ENCODE peak calls at places on chromosomes 7 and 10, in six cellular contexts. P is left lung, V is GM12878, G is GM12865, Q is uterus, W is transverse colon. Z is an unnamed sample.

GRCh38 chr10:59580257-59580863 is 129.3 kb downstream of the SLC16A9 start:
- DNase-seq in V (no peak), W (no peak), Q (no peak), G (peak), P (no peak), Z (no peak)

GRCh38 chr10:119509909-119510451 is 32.5 kb downstream of the RGS10 start:
- DNase-seq in Q (peak), W (peak), G (no peak), P (no peak), V (no peak), Z (no peak)

GRCh38 chr10:78974409-78975317 is 94.1 kb upstream of the ZMIZ1 start:
- DNase-seq in G (peak), Q (peak), P (no peak), V (no peak), W (peak), Z (peak)

GRCh38 chr10:92598321-92598720 is 5.4 kb downstream of the KIF11 start:
- DNase-seq in W (no peak), G (no peak), P (no peak), Q (no peak), V (no peak), Z (no peak)

GRCh38 chr10:84493951-84494848 is 165.8 kb downstream of the CCSER2 start:
- DNase-seq in Q (no peak), P (no peak), W (no peak), G (no peak), V (no peak), Z (peak)

GRCh38 chr7:155694846-155695245 is 50.4 kb downstream of the RBM33 start:
- DNase-seq in V (no peak), Q (no peak), G (no peak), P (no peak), W (no peak), Z (no peak)

GRCh38 chr7:84258628-84259027 is 64.0 kb upstream of the SEMA3A start:
- DNase-seq in W (no peak), G (no peak), Q (no peak), V (no peak), P (no peak), Z (no peak)

GRCh38 chr10:110081914-110082313 is 74.1 kb downstream of the ADD3 start:
- DNase-seq in W (no peak), P (no peak), V (no peak), Q (no peak), G (no peak), Z (no peak)

GRCh38 chr10:123488436-123488835 is 177.7 kb upstream of the GPR26 start:
- DNase-seq in V (no peak), G (no peak), W (no peak), Q (no peak), P (no peak), Z (no peak)

GRCh38 chr7:69756235-69756634 is 158.0 kb downstream of the AUTS2 start:
- DNase-seq in G (no peak), Q (no peak), W (no peak), P (no peak), V (no peak), Z (no peak)

GRCh38 chr7:71457881-71458590 is 326.1 kb downstream of the GALNT17 start:
- DNase-seq in P (no peak), G (no peak), Q (no peak), V (no peak), W (no peak), Z (no peak)

GRCh38 chr7:11261470-11261869 is 287.8 kb downstream of the PHF14 start:
- DNase-seq in W (no peak), V (no peak), G (no peak), Q (no peak), P (no peak), Z (peak)

GRCh38 chr7:33979807-33980355 is 74.5 kb downstream of the BMPER start:
- DNase-seq in Q (no peak), G (no peak), V (no peak), W (no peak), P (no peak), Z (no peak)

GRCh38 chr10:129193148-129193547 is 273.9 kb upstream of the MGMT start:
- DNase-seq in W (no peak), V (no peak), G (no peak), P (no peak), Q (no peak), Z (no peak)

GRCh38 chr7:100673942-100674431 is 447 bp downstream of the GNB2 start:
- DNase-seq in W (peak), P (peak), V (no peak), G (peak), Q (peak), Z (peak)

GRCh38 chr10:43259981-43260761 is 6.7 kb downstream of the RASGEF1A start:
- DNase-seq in Q (no peak), W (no peak), P (peak), G (peak), V (no peak), Z (no peak)

GRCh38 chr10:132057191-132057681 is 8.5 kb upstream of the JAKMIP3 start:
- DNase-seq in W (no peak), G (no peak), V (no peak), Q (no peak), P (peak), Z (no peak)

GRCh38 chr7:127566242-127566641 is 19.2 kb downstream of the GCC1 start:
- DNase-seq in G (no peak), V (no peak), P (no peak), Q (no peak), W (no peak), Z (no peak)

GRCh38 chr10:124916585-124917167 is 25.2 kb upstream of the ZRANB1 start:
- DNase-seq in V (peak), W (peak), G (peak), Q (peak), P (peak), Z (peak)

GRCh38 chr10:119383174-119383856 is 159.2 kb downstream of the RGS10 start:
- DNase-seq in V (no peak), Q (no peak), P (no peak), G (no peak), W (no peak), Z (no peak)

GRCh38 chr7:155467846-155468821 is 10.2 kb downstream of the EN2 start:
- DNase-seq in W (no peak), P (peak), Q (no peak), G (no peak), V (no peak), Z (no peak)

GRCh38 chr10:88218362-88218761 is 354.9 kb downstream of the PTEN start:
- DNase-seq in V (no peak), G (no peak), P (no peak), W (no peak), Q (no peak), Z (no peak)

GRCh38 chr7:71835056-71835455 is 577.1 kb downstream of the CALN1 start:
- DNase-seq in G (no peak), Q (no peak), W (no peak), P (no peak), V (no peak), Z (no peak)

GRCh38 chr7:32500922-32501341 is 5.6 kb downstream of the AVL9 start:
- DNase-seq in V (no peak), G (peak), W (no peak), P (no peak), Q (no peak), Z (no peak)

GRCh38 chr7:127904706-127905056 is 126.6 kb downstream of the LRRC4 start:
- DNase-seq in W (no peak), V (no peak), Q (no peak), G (no peak), P (no peak), Z (no peak)

GRCh38 chr10:30704016-30704600 is 74.6 kb upstream of the LYZL2 start:
- DNase-seq in G (no peak), P (no peak), V (no peak), Q (no peak), W (no peak), Z (no peak)

GRCh38 chr7:47580811-47581331 is 1.0 kb downstream of the TNS3 start:
- DNase-seq in G (no peak), Q (no peak), W (no peak), V (no peak), P (peak), Z (peak)

GRCh38 chr7:330554-331230 is 40.7 kb downstream of the FOXL3 start:
- DNase-seq in V (no peak), G (no peak), Q (no peak), P (peak), W (no peak), Z (no peak)

GRCh38 chr7:120550494-120551048 is 277.6 kb downstream of the KCND2 start:
- DNase-seq in Q (no peak), V (no peak), G (peak), W (no peak), P (no peak), Z (peak)

GRCh38 chr10:51707821-51708424 is 8.5 kb upstream of the CSTF2T start:
- DNase-seq in G (no peak), Q (no peak), W (no peak), P (no peak), V (no peak), Z (no peak)

GRCh38 chr7:51611937-51612336 is 295.3 kb upstream of the COBL start:
- DNase-seq in Q (no peak), W (no peak), P (no peak), V (no peak), G (no peak), Z (no peak)

GRCh38 chr7:34104120-34104519 is 198.8 kb downstream of the BMPER start:
- DNase-seq in Q (no peak), P (no peak), V (no peak), W (no peak), G (no peak), Z (no peak)

GRCh38 chr7:99707096-99707495 is 27.3 kb upstream of the CYP3A5 start:
- DNase-seq in P (no peak), G (no peak), Q (no peak), V (no peak), W (no peak), Z (no peak)

GRCh38 chr7:46214526-46214925 is 293.5 kb upstream of the IGFBP3 start:
- DNase-seq in Q (no peak), W (no peak), V (no peak), G (no peak), P (no peak), Z (no peak)

GRCh38 chr10:8978100-8978499 is 923.6 kb downstream of the GATA3 start:
- DNase-seq in W (no peak), P (no peak), V (no peak), G (no peak), Q (no peak), Z (no peak)

GRCh38 chr7:44145969-44146897 is 5.1 kb upstream of the MYL7 start:
- DNase-seq in G (peak), W (peak), V (no peak), Q (peak), P (peak), Z (no peak)
- H3K4me3 ChIP-seq in G (no peak), W (peak), V (no peak), Q (peak), P (peak), Z (no peak)

GRCh38 chr7:5396542-5396941 is 27.1 kb downstream of the TNRC18 start:
- DNase-seq in Q (no peak), G (peak), P (no peak), V (peak), W (peak), Z (peak)
- H3K4me3 ChIP-seq in Q (peak), G (peak), P (peak), V (peak), W (peak), Z (no peak)

DNA sequence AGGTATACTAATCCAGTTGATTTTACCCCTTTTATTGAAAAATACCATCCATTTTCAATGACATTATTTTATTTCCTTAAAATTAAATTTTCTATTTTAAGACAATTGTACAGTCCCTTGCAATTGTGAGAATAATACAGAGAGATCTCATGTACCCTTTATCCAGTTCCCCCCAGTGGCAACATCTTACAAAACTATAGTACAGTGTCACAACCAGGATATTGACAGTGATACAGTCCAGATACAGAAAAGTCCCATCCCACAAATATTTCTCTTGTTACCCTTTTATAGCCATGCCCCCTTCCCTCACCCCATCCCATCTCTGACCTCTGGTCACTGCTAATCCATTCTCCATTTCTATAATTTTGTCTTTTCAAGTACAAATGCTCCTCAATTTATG is 18.5 kb downstream of the ELFN1 start:
- DNase-seq in V (no peak), Q (no peak), W (no peak), G (no peak), P (no peak), Z (no peak)
- H3K4me3 ChIP-seq in V (no peak), Q (no peak), W (no peak), G (no peak), P (no peak), Z (no peak)

DNA sequence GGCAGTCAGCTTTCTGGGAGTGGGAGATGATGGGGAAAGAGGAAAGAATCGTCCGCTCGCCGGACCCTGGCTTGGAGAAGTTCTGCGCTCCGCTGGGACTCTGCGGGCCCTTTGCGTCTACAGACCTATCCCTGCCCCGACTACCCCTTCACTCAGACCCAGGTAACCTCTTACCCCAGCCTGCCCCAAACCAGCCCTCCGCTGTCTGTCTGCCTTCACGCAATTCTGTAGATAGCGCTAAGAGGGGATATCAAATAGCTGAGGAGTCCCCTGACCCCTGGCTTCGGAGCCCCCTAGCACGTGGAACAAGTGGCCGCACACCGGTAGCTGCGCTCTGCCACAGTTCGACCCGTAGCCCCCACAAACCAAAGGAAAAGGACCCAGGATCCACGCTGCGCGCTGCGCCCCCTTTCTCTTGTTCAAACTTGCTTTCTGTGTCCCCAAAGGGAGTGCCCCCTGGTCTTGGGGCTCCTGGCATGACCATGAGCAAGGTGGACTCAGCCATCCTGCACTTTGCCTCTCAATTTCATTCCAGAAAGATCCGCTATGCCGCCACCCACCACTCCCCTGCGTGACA is 7.0 kb downstream of the HOXA4 start:
- DNase-seq in V (no peak), Q (no peak), P (no peak), G (no peak), W (no peak), Z (no peak)
- H3K4me3 ChIP-seq in V (no peak), Q (no peak), P (peak), G (no peak), W (peak), Z (no peak)

DNA sequence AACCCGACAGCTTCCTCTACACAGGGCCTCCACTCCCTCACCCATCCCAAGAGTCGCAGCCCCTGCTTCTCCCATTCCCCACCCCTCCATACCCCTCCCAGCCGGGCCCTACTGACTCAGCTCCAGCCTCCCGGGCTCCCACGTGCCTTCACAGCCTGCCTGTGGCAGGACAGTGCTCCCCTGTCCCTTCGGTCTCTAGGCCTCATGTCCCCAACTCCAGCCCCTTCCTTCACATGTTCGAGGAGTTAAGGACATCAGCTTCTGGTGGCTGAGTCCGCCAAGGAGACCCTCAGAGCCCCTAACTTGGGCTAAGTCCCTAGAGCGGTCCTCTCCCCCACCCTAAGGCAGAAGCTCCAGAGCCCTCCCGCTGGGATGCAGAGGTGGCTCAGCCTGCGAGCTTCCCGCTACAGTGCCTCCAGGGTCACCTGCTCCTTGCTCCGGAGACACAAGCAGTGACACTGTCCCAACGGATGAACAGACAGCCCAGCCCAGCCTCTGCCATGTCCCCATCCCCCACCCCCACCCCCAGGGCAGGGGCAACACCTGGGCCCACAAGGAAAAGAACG is 800 bp downstream of the SMARCD3 start:
- DNase-seq in P (no peak), W (no peak), G (no peak), V (no peak), Q (no peak), Z (no peak)
- H3K4me3 ChIP-seq in P (peak), W (peak), G (no peak), V (no peak), Q (peak), Z (peak)

GRCh38 chr7:157017639-157018327 is 7.3 kb upstream of the MNX1 start:
- DNase-seq in Q (no peak), V (no peak), W (no peak), P (peak), G (no peak), Z (no peak)
- H3K4me3 ChIP-seq in Q (no peak), V (no peak), W (peak), P (no peak), G (no peak), Z (no peak)

GRCh38 chr10:103555321-103555649 is 61.8 kb downstream of the NEURL1 start:
- DNase-seq in G (no peak), W (no peak), P (peak), V (no peak), Q (no peak), Z (no peak)
- H3K4me3 ChIP-seq in G (no peak), W (peak), P (peak), V (no peak), Q (peak), Z (peak)

GRCh38 chr7:98227939-98228338 is 16.7 kb downstream of the BHLHA15 start:
- DNase-seq in Q (no peak), W (no peak), P (peak), V (no peak), G (no peak), Z (no peak)
- H3K4me3 ChIP-seq in Q (no peak), W (no peak), P (no peak), V (no peak), G (no peak), Z (no peak)